ENCODE peak calls at places on chromosome 19, in ten cellular contexts. One of them, this sample, is unnamed.

GRCh38 chr19:23403581-23404324 is 8.5 kb upstream of the ZNF91 start:
- DNase-seq in adrenal gland: no peak
- DNase-seq in neural progenitor cell: peak; percentile 16
- DNase-seq in heart left ventricle: no peak
- DNase-seq in astrocyte: no peak
- DNase-seq in CD8-positive, alpha-beta T cell: no peak
- DNase-seq in endodermal cell: peak; percentile 66
- DNase-seq in body of pancreas: peak; percentile 71
- DNase-seq in left lung: no peak
- DNase-seq in tibial artery: no peak
- DNase-seq in this sample: no peak

GRCh38 chr19:43592800-43593350 is 3.1 kb downstream of the IRGQ start:
- DNase-seq in adrenal gland: no peak
- DNase-seq in neural progenitor cell: no peak
- DNase-seq in heart left ventricle: no peak
- DNase-seq in astrocyte: no peak
- DNase-seq in CD8-positive, alpha-beta T cell: no peak
- DNase-seq in endodermal cell: no peak
- DNase-seq in body of pancreas: no peak
- DNase-seq in left lung: no peak
- DNase-seq in tibial artery: no peak
- DNase-seq in this sample: no peak

GRCh38 chr19:1069009-1069779 is 2.2 kb downstream of the ARHGAP45 start:
- DNase-seq in adrenal gland: peak; percentile 77
- DNase-seq in neural progenitor cell: no peak
- DNase-seq in heart left ventricle: peak; percentile 88
- DNase-seq in astrocyte: no peak
- DNase-seq in CD8-positive, alpha-beta T cell: peak; percentile 75
- DNase-seq in endodermal cell: no peak
- DNase-seq in body of pancreas: peak; percentile 75
- DNase-seq in left lung: peak; percentile 95
- DNase-seq in tibial artery: peak; percentile 82
- DNase-seq in this sample: peak; percentile 55

GRCh38 chr19:7869453-7869909 is 4.7 kb downstream of the PRR36 start:
- DNase-seq in adrenal gland: peak; percentile 76
- DNase-seq in neural progenitor cell: peak; percentile 72
- DNase-seq in heart left ventricle: peak; percentile 54
- DNase-seq in astrocyte: no peak
- DNase-seq in CD8-positive, alpha-beta T cell: peak; percentile 84
- DNase-seq in endodermal cell: peak; percentile 95
- DNase-seq in body of pancreas: peak; percentile 65
- DNase-seq in left lung: peak; percentile 87
- DNase-seq in tibial artery: no peak
- DNase-seq in this sample: no peak

GRCh38 chr19:7115721-7116120 is 46.2 kb downstream of the ZNF557 start:
- DNase-seq in adrenal gland: no peak
- DNase-seq in neural progenitor cell: no peak
- DNase-seq in heart left ventricle: no peak
- DNase-seq in astrocyte: no peak
- DNase-seq in CD8-positive, alpha-beta T cell: no peak
- DNase-seq in endodermal cell: no peak
- DNase-seq in body of pancreas: no peak
- DNase-seq in left lung: no peak
- DNase-seq in tibial artery: no peak
- DNase-seq in this sample: no peak

GRCh38 chr19:56639217-56639616 is 3.7 kb upstream of the SMIM17 start:
- DNase-seq in adrenal gland: no peak
- DNase-seq in neural progenitor cell: peak; percentile 60
- DNase-seq in heart left ventricle: no peak
- DNase-seq in astrocyte: peak; percentile 3
- DNase-seq in CD8-positive, alpha-beta T cell: no peak
- DNase-seq in endodermal cell: no peak
- DNase-seq in body of pancreas: no peak
- DNase-seq in left lung: no peak
- DNase-seq in tibial artery: no peak
- DNase-seq in this sample: no peak

GRCh38 chr19:5826531-5827341 is 12.8 kb downstream of the FUT6 start:
- DNase-seq in adrenal gland: peak; percentile 92
- DNase-seq in neural progenitor cell: peak; percentile 82
- DNase-seq in heart left ventricle: peak; percentile 83
- DNase-seq in astrocyte: no peak
- DNase-seq in CD8-positive, alpha-beta T cell: peak; percentile 24
- DNase-seq in endodermal cell: peak; percentile 90
- DNase-seq in body of pancreas: peak; percentile 94
- DNase-seq in left lung: no peak
- DNase-seq in tibial artery: no peak
- DNase-seq in this sample: no peak

GRCh38 chr19:8044018-8044417 is 8.5 kb upstream of the CCL25 start:
- DNase-seq in adrenal gland: peak; percentile 51
- DNase-seq in neural progenitor cell: no peak
- DNase-seq in heart left ventricle: no peak
- DNase-seq in astrocyte: no peak
- DNase-seq in CD8-positive, alpha-beta T cell: no peak
- DNase-seq in endodermal cell: no peak
- DNase-seq in body of pancreas: no peak
- DNase-seq in left lung: peak; percentile 34
- DNase-seq in tibial artery: no peak
- DNase-seq in this sample: no peak

GRCh38 chr19:17966497-17967257 is at the start of gene KCNN1:
- DNase-seq in adrenal gland: no peak
- DNase-seq in neural progenitor cell: peak; percentile 85
- DNase-seq in heart left ventricle: no peak
- DNase-seq in astrocyte: no peak
- DNase-seq in CD8-positive, alpha-beta T cell: no peak
- DNase-seq in endodermal cell: peak; percentile 79
- DNase-seq in body of pancreas: no peak
- DNase-seq in left lung: no peak
- DNase-seq in tibial artery: no peak
- DNase-seq in this sample: no peak

GRCh38 chr19:32224371-32225244 is 120.8 kb upstream of the ZNF507 start:
- DNase-seq in adrenal gland: peak; percentile 30
- DNase-seq in neural progenitor cell: peak; percentile 82
- DNase-seq in heart left ventricle: peak; percentile 61
- DNase-seq in astrocyte: peak; percentile 1
- DNase-seq in CD8-positive, alpha-beta T cell: peak; percentile 62
- DNase-seq in endodermal cell: peak; percentile 86
- DNase-seq in body of pancreas: peak; percentile 35
- DNase-seq in left lung: peak; percentile 94
- DNase-seq in tibial artery: no peak
- DNase-seq in this sample: no peak

GRCh38 chr19:40331052-40331451 is 17.1 kb downstream of the C19orf47 start:
- DNase-seq in adrenal gland: no peak
- DNase-seq in neural progenitor cell: no peak
- DNase-seq in heart left ventricle: no peak
- DNase-seq in astrocyte: no peak
- DNase-seq in CD8-positive, alpha-beta T cell: no peak
- DNase-seq in endodermal cell: no peak
- DNase-seq in body of pancreas: no peak
- DNase-seq in left lung: peak; percentile 13
- DNase-seq in tibial artery: no peak
- DNase-seq in this sample: no peak

GRCh38 chr19:892243-892996 is 567 bp downstream of the MED16 start:
- DNase-seq in adrenal gland: no peak
- DNase-seq in neural progenitor cell: peak; percentile 67
- DNase-seq in heart left ventricle: no peak
- DNase-seq in astrocyte: no peak
- DNase-seq in CD8-positive, alpha-beta T cell: peak; percentile 50
- DNase-seq in endodermal cell: peak; percentile 39
- DNase-seq in body of pancreas: no peak
- DNase-seq in left lung: no peak
- DNase-seq in tibial artery: no peak
- DNase-seq in this sample: no peak

GRCh38 chr19:3586124-3586626 is 897 bp downstream of the GIPC3 start:
- DNase-seq in adrenal gland: no peak
- DNase-seq in neural progenitor cell: peak; percentile 79
- DNase-seq in heart left ventricle: no peak
- DNase-seq in astrocyte: no peak
- DNase-seq in CD8-positive, alpha-beta T cell: peak; percentile 67
- DNase-seq in endodermal cell: peak; percentile 81
- DNase-seq in body of pancreas: no peak
- DNase-seq in left lung: no peak
- DNase-seq in tibial artery: no peak
- DNase-seq in this sample: no peak

GRCh38 chr19:925087-925911 is 536 bp upstream of the ARID3A start:
- DNase-seq in adrenal gland: peak; percentile 75
- DNase-seq in neural progenitor cell: peak; percentile 90
- DNase-seq in heart left ventricle: peak; percentile 85
- DNase-seq in astrocyte: peak; percentile 65
- DNase-seq in CD8-positive, alpha-beta T cell: peak; percentile 75
- DNase-seq in endodermal cell: peak; percentile 93
- DNase-seq in body of pancreas: peak; percentile 83
- DNase-seq in left lung: peak; percentile 93
- DNase-seq in tibial artery: peak; percentile 89
- DNase-seq in this sample: peak; percentile 88

GRCh38 chr19:12550951-12551832 is at the start of gene ZNF564:
- DNase-seq in adrenal gland: peak; percentile 98
- DNase-seq in neural progenitor cell: peak; percentile 98
- DNase-seq in heart left ventricle: peak; percentile 97
- DNase-seq in astrocyte: peak; percentile 98
- DNase-seq in CD8-positive, alpha-beta T cell: peak; percentile 88
- DNase-seq in endodermal cell: peak; percentile 99
- DNase-seq in body of pancreas: peak; percentile 99
- DNase-seq in left lung: peak; percentile 95
- DNase-seq in tibial artery: peak; percentile 98
- DNase-seq in this sample: peak; percentile 93

GRCh38 chr19:12555456-12555930 is 4.2 kb upstream of the ZNF564 start:
- DNase-seq in adrenal gland: no peak
- DNase-seq in neural progenitor cell: no peak
- DNase-seq in heart left ventricle: no peak
- DNase-seq in astrocyte: no peak
- DNase-seq in CD8-positive, alpha-beta T cell: no peak
- DNase-seq in endodermal cell: peak; percentile 75
- DNase-seq in body of pancreas: no peak
- DNase-seq in left lung: peak; percentile 81
- DNase-seq in tibial artery: no peak
- DNase-seq in this sample: no peak
- TF ChIP-seq CTCF in adrenal gland: no peak
- TF ChIP-seq CTCF in neural progenitor cell: no peak
- TF ChIP-seq CTCF in heart left ventricle: no peak
- TF ChIP-seq CTCF in astrocyte: no peak
- TF ChIP-seq CTCF in CD8-positive, alpha-beta T cell: no peak
- TF ChIP-seq CTCF in endodermal cell: peak; percentile 65
- TF ChIP-seq CTCF in body of pancreas: no peak
- TF ChIP-seq CTCF in left lung: no peak
- TF ChIP-seq CTCF in tibial artery: no peak
- TF ChIP-seq CTCF in this sample: no peak

GRCh38 chr19:57754091-57754673 is 7.6 kb downstream of the ZNF776 start:
- DNase-seq in adrenal gland: no peak
- DNase-seq in neural progenitor cell: no peak
- DNase-seq in heart left ventricle: no peak
- DNase-seq in astrocyte: no peak
- DNase-seq in CD8-positive, alpha-beta T cell: no peak
- DNase-seq in endodermal cell: no peak
- DNase-seq in body of pancreas: no peak
- DNase-seq in left lung: no peak
- DNase-seq in tibial artery: no peak
- DNase-seq in this sample: peak; percentile 3
- H3K36me3 ChIP-seq in adrenal gland: peaks cover 53% of the 10 kb centered on the region
- H3K36me3 ChIP-seq in neural progenitor cell: peaks cover 34% of the 10 kb centered on the region
- H3K36me3 ChIP-seq in heart left ventricle: peaks cover 76% of the 10 kb centered on the region
- H3K36me3 ChIP-seq in astrocyte: peaks cover 52% of the 10 kb centered on the region
- H3K36me3 ChIP-seq in CD8-positive, alpha-beta T cell: peaks cover 69% of the 10 kb centered on the region
- H3K36me3 ChIP-seq in endodermal cell: peaks cover 93% of the 10 kb centered on the region
- H3K36me3 ChIP-seq in body of pancreas: peaks cover 39% of the 10 kb centered on the region
- H3K36me3 ChIP-seq in left lung: peaks cover 11% of the 10 kb centered on the region
- H3K36me3 ChIP-seq in tibial artery: peaks cover 100% of the 10 kb centered on the region
- H3K36me3 ChIP-seq in this sample: peaks cover 95% of the 10 kb centered on the region

DNA sequence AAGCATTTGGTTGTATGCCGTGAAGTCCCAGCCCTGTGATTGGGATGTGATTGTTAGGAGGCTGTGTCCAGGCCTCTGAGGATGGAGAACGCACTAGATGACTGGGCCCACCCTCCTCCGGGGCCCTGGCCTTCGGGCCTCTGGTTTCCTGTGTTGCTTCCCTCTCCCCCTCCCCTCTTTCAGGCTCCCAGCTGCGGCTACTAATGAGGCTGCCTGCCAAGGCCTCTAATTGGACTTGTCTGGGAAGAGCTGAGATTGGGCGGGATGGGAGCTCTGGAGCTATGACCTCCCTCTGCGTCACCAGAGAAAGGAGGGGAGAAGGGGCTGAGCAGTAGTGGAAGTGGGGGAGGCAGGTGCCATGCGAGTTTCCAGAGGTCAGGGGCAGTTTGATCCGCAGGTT is 9.9 kb downstream of the PTH2 start:
- DNase-seq in adrenal gland: no peak
- DNase-seq in neural progenitor cell: peak; percentile 68
- DNase-seq in heart left ventricle: peak; percentile 48
- DNase-seq in astrocyte: peak; percentile 15
- DNase-seq in CD8-positive, alpha-beta T cell: no peak
- DNase-seq in endodermal cell: no peak
- DNase-seq in body of pancreas: no peak
- DNase-seq in left lung: no peak
- DNase-seq in tibial artery: no peak
- DNase-seq in this sample: no peak
- TF ChIP-seq CTCF in adrenal gland: no peak
- TF ChIP-seq CTCF in neural progenitor cell: no peak
- TF ChIP-seq CTCF in heart left ventricle: no peak
- TF ChIP-seq CTCF in astrocyte: no peak
- TF ChIP-seq CTCF in CD8-positive, alpha-beta T cell: no peak
- TF ChIP-seq CTCF in endodermal cell: no peak
- TF ChIP-seq CTCF in body of pancreas: no peak
- TF ChIP-seq CTCF in left lung: no peak
- TF ChIP-seq CTCF in tibial artery: no peak
- TF ChIP-seq CTCF in this sample: no peak

DNA sequence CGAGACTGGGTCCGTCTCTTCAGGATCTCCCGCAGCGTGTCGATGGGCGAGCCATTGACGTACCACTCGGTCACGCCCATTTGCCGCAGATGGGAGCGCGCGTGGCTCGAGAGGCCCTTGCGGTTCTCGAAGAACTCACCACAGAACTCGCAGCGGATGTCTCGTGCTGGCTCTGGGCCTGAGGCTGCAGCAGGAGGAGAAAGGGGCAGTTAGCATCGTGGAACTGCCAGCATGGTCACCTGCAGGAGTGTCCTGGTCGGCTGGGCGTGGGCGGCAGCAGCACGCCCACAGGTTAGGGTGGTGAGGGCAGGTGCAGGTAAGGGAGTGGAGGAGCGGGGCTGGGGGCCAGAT is 8.5 kb upstream of the AKAP8L start:
- DNase-seq in adrenal gland: no peak
- DNase-seq in neural progenitor cell: no peak
- DNase-seq in heart left ventricle: no peak
- DNase-seq in astrocyte: no peak
- DNase-seq in CD8-positive, alpha-beta T cell: no peak
- DNase-seq in endodermal cell: no peak
- DNase-seq in body of pancreas: no peak
- DNase-seq in left lung: no peak
- DNase-seq in tibial artery: no peak
- DNase-seq in this sample: no peak
- H3K36me3 ChIP-seq in adrenal gland: peaks cover 54% of the 10 kb centered on the region
- H3K36me3 ChIP-seq in neural progenitor cell: peaks cover 5% of the 10 kb centered on the region
- H3K36me3 ChIP-seq in heart left ventricle: peaks cover 16% of the 10 kb centered on the region
- H3K36me3 ChIP-seq in astrocyte: peaks cover 19% of the 10 kb centered on the region
- H3K36me3 ChIP-seq in CD8-positive, alpha-beta T cell: peaks cover 42% of the 10 kb centered on the region
- H3K36me3 ChIP-seq in endodermal cell: peaks cover 37% of the 10 kb centered on the region
- H3K36me3 ChIP-seq in body of pancreas: peaks cover 11% of the 10 kb centered on the region
- H3K36me3 ChIP-seq in left lung: no peaks in the 10 kb centered on the region
- H3K36me3 ChIP-seq in tibial artery: peaks cover 46% of the 10 kb centered on the region
- H3K36me3 ChIP-seq in this sample: peaks cover 68% of the 10 kb centered on the region

GRCh38 chr19:16325161-16325527 is 518 bp downstream of the KLF2 start:
- DNase-seq in adrenal gland: no peak
- DNase-seq in neural progenitor cell: peak; percentile 61
- DNase-seq in heart left ventricle: peak; percentile 70
- DNase-seq in astrocyte: no peak
- DNase-seq in CD8-positive, alpha-beta T cell: peak; percentile 64
- DNase-seq in endodermal cell: peak; percentile 81
- DNase-seq in body of pancreas: no peak
- DNase-seq in left lung: peak; percentile 91
- DNase-seq in tibial artery: peak; percentile 77
- DNase-seq in this sample: no peak
- TF ChIP-seq CTCF in adrenal gland: peak; percentile 21
- TF ChIP-seq CTCF in neural progenitor cell: peak; percentile 14
- TF ChIP-seq CTCF in heart left ventricle: no peak
- TF ChIP-seq CTCF in astrocyte: no peak
- TF ChIP-seq CTCF in CD8-positive, alpha-beta T cell: no peak
- TF ChIP-seq CTCF in endodermal cell: peak; percentile 43
- TF ChIP-seq CTCF in body of pancreas: peak; percentile 7
- TF ChIP-seq CTCF in left lung: no peak
- TF ChIP-seq CTCF in tibial artery: no peak
- TF ChIP-seq CTCF in this sample: no peak